ENCODE peak calls at places on chromosome 11, in nine cellular contexts. W, E, P, K, S, I, Y, U and D are unnamed samples.

GRCh38 chr11:100961633-100962032 is 168.0 kb downstream of the PGR start:
- DNase-seq in U (no peak), E (no peak), I (no peak), S (no peak), K (peak; percentile 20), P (no peak), Y (no peak), W (no peak), D (no peak)

GRCh38 chr11:76770642-76771445 is 12.3 kb upstream of the TSKU start:
- DNase-seq in K (no peak), P (no peak), Y (no peak), S (no peak), W (peak; percentile 98), U (no peak), E (peak; percentile 72), I (peak; percentile 69), D (no peak)

GRCh38 chr11:122317337-122317736 is 201.3 kb upstream of the BLID start:
- DNase-seq in I (no peak), S (no peak), U (no peak), W (no peak), E (no peak), Y (no peak), P (no peak), K (no peak), D (no peak)

GRCh38 chr11:6249822-6250555 is 9.6 kb upstream of the CCKBR start:
- DNase-seq in K (peak; percentile 68), I (no peak), E (peak; percentile 25), U (no peak), W (peak; percentile 58), P (peak; percentile 18), S (no peak), Y (peak; percentile 38), D (peak; percentile 52)

GRCh38 chr11:40247023-40247422 is 1212.4 kb downstream of the LRRC4C start:
- DNase-seq in K (no peak), E (no peak), Y (no peak), S (peak; percentile 50), I (no peak), W (no peak), U (no peak), P (no peak), D (no peak)

GRCh38 chr11:20110908-20111669 is 49.2 kb downstream of the DBX1 start:
- DNase-seq in P (peak; percentile 72), K (peak; percentile 84), I (peak; percentile 70), W (peak; percentile 85), S (peak; percentile 93), Y (peak; percentile 78), U (peak; percentile 8), E (peak; percentile 60), D (peak; percentile 37)

GRCh38 chr11:47858169-47858543 is 10.0 kb upstream of the NUP160 start:
- DNase-seq in U (no peak), E (peak; percentile 66), K (no peak), W (peak; percentile 97), I (no peak), P (no peak), Y (no peak), S (no peak), D (no peak)

GRCh38 chr11:75474240-75474639 is 41.2 kb upstream of the KLHL35 start:
- DNase-seq in S (no peak), P (no peak), U (no peak), E (no peak), I (no peak), Y (no peak), K (no peak), W (no peak), D (peak; percentile 31)

GRCh38 chr11:120759046-120759445 is 247.5 kb downstream of the GRIK4 start:
- DNase-seq in I (no peak), U (no peak), S (peak; percentile 46), P (no peak), K (no peak), E (no peak), Y (no peak), W (no peak), D (no peak)

GRCh38 chr11:105923814-105924213 is 98.2 kb downstream of the MSANTD4 start:
- DNase-seq in Y (no peak), S (no peak), K (no peak), W (no peak), E (no peak), P (no peak), U (no peak), I (no peak), D (no peak)

GRCh38 chr11:94130589-94131362 is 2.1 kb downstream of the PANX1 start:
- DNase-seq in S (no peak), K (peak; percentile 48), W (no peak), U (no peak), E (no peak), P (no peak), Y (no peak), I (no peak), D (peak; percentile 43)

GRCh38 chr11:19872526-19873135 is 160.0 kb downstream of the NAV2 start:
- DNase-seq in U (no peak), S (peak; percentile 84), E (no peak), W (no peak), K (no peak), P (no peak), I (no peak), Y (no peak), D (no peak)

GRCh38 chr11:19187101-19187500 is 14.7 kb downstream of the CSRP3 start:
- DNase-seq in S (no peak), U (no peak), W (no peak), P (no peak), E (no peak), I (no peak), Y (no peak), K (no peak), D (no peak)

GRCh38 chr11:125075900-125076317 is 12.8 kb downstream of the SLC37A2 start:
- DNase-seq in W (no peak), U (no peak), P (no peak), E (no peak), I (no peak), K (peak; percentile 62), Y (no peak), S (no peak), D (no peak)

GRCh38 chr11:116731097-116731761 is 41.6 kb downstream of the BUD13 start:
- DNase-seq in S (peak; percentile 85), Y (peak; percentile 84), U (no peak), W (no peak), K (no peak), P (no peak), I (peak; percentile 5), E (no peak), D (no peak)

GRCh38 chr11:62918531-62918930 is 2.6 kb downstream of the CHRM1 start:
- DNase-seq in I (no peak), P (no peak), U (no peak), S (no peak), E (no peak), W (no peak), K (no peak), Y (peak; percentile 57), D (no peak)

GRCh38 chr11:3161720-3162409 is 3.2 kb downstream of the OSBPL5 start:
- DNase-seq in P (no peak), E (no peak), Y (peak; percentile 9), K (no peak), W (no peak), I (no peak), S (no peak), U (no peak), D (no peak)

GRCh38 chr11:3164540-3165151 is 464 bp downstream of the OSBPL5 start:
- DNase-seq in E (no peak), Y (peak; percentile 69), I (no peak), U (no peak), P (no peak), S (peak; percentile 72), W (no peak), K (no peak), D (no peak)

GRCh38 chr11:3164138-3164539 is 971 bp downstream of the OSBPL5 start:
- DNase-seq in W (no peak), K (no peak), U (no peak), I (no peak), E (no peak), Y (peak; percentile 59), P (no peak), S (no peak), D (peak; percentile 42)

GRCh38 chr11:3162410-3163240 is 2.5 kb downstream of the OSBPL5 start:
- DNase-seq in U (no peak), S (no peak), W (no peak), Y (no peak), K (no peak), P (no peak), E (no peak), I (no peak), D (no peak)

DNA sequence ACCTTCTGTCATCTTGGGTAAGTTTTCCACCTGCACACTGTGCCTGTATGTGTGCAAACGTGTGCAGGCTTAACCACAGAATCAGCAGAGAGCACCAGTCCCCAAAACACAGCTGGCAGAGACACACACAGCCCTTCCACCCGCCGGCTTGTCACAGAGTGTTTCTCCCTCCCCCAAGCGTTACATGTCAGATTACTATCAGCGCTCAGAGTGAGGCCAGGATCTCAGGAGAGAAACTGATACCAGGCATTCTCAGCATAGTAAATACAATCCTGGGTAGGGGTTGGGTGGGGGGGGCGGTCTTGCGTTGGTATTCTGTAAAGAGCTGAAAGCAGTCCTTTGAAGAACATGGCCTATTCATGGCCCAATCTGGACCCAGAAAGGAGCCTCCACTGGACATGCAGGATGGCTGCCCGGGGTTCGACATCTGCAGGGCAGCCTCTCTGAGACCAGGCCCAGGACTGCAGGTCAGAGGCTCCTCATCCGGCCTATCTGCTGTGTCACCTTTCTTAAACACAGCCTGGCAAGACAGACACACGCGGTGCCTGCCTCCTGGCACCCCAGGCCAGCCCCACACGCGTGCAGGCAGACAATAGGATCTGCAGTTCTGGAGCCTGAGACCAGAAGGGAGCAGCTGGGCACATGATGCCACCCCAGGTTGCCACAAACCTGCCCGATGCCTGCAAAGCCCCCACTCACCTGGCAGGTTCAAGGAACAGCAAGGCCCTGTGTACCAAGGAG is 1.7 kb downstream of the OSBPL5 start:
- DNase-seq in K (no peak), E (no peak), I (no peak), S (no peak), Y (peak; percentile 71), P (no peak), W (no peak), U (no peak), D (peak; percentile 52)
- H3K4me3 ChIP-seq in K (peak overlapping the region; percentile 54), E (peak overlapping the region; percentile 70), I (no peak overlapping the region), S (peak overlapping the region; percentile 74), Y (peak overlapping the region; percentile 73), P (peak overlapping the region; percentile 82), W (no peak overlapping the region), U (no peak overlapping the region), D (peak overlapping the region; percentile 94)

GRCh38 chr11:68002943-68003845 is 703 bp downstream of the UNC93B1 start:
- DNase-seq in K (peak; percentile 47), W (peak; percentile 53), I (no peak), Y (peak; percentile 70), P (no peak), S (peak; percentile 70), U (no peak), E (no peak), D (no peak)
- TF ChIP-seq REST in K (no peak), W (no peak), I (no peak), Y (no peak), P (no peak), S (no peak), U (no peak), E (no peak), D (no peak)

GRCh38 chr11:14537134-14537599 is 17.0 kb upstream of the PSMA1 start:
- DNase-seq in U (no peak), E (peak; percentile 24), I (peak; percentile 20), S (peak; percentile 77), W (peak; percentile 44), K (peak; percentile 63), P (no peak), Y (peak; percentile 68), D (peak; percentile 56)
- H3K27ac ChIP-seq in U (no peak overlapping the region), E (no peak overlapping the region), I (peak overlapping the region; percentile 6), S (no peak overlapping the region), W (no peak overlapping the region), K (peak overlapping the region; percentile 14), P (no peak overlapping the region), Y (no peak overlapping the region), D (peak overlapping the region; percentile 61)

GRCh38 chr11:31808268-31808667 is 2.9 kb downstream of the PAX6 start:
- DNase-seq in Y (no peak), S (peak; percentile 19), E (no peak), W (no peak), K (no peak), P (no peak), I (no peak), U (no peak), D (no peak)
- H3K4me3 ChIP-seq in Y (no peak overlapping the region), S (peak overlapping the region; percentile 71), E (no peak overlapping the region), W (no peak overlapping the region), K (no peak overlapping the region), P (no peak overlapping the region), I (no peak overlapping the region), U (no peak overlapping the region), D (no peak overlapping the region)